ENCODE peak calls at places on chromosomes 7 and 10, in six cellular contexts. D, N, T, U, W and M are unnamed samples.

GRCh38 chr7:135204271-135204872 is 7.0 kb downstream of the WDR91 start:
- DNase-seq in U (no peak), W (peak; percentile 86), T (no peak), N (no peak), D (no peak), M (no peak)

GRCh38 chr7:129122751-129123516 is 21.6 kb upstream of the TSPAN33 start:
- DNase-seq in U (no peak), N (no peak), D (no peak), T (no peak), W (no peak), M (no peak)

GRCh38 chr10:55410415-55410885 is 609.4 kb upstream of the PCDH15 start:
- DNase-seq in D (no peak), W (no peak), N (peak; percentile 76), T (peak; percentile 61), U (no peak), M (no peak)

GRCh38 chr7:64618785-64619456 is 47.0 kb upstream of the ZNF107 start:
- DNase-seq in T (no peak), D (no peak), N (peak; percentile 23), U (no peak), W (peak; percentile 12), M (no peak)

GRCh38 chr7:7719235-7719634 is 828 bp upstream of the RPA3 start:
- DNase-seq in U (no peak), W (peak; percentile 90), N (no peak), T (no peak), D (no peak), M (no peak)

GRCh38 chr10:17029581-17030271 is 99.9 kb downstream of the CUBN start:
- DNase-seq in U (peak; percentile 78), W (peak; percentile 89), N (no peak), D (peak; percentile 93), T (peak; percentile 33), M (no peak)

GRCh38 chr7:7795736-7796135 is 77.3 kb upstream of the RPA3 start:
- DNase-seq in T (no peak), U (no peak), N (no peak), W (peak; percentile 82), D (no peak), M (no peak)

GRCh38 chr7:53904355-53904754 is 637.8 kb upstream of the VSTM2A start:
- DNase-seq in T (no peak), W (no peak), D (no peak), N (no peak), U (no peak), M (no peak)

GRCh38 chr7:65820287-65820950 is 52.5 kb upstream of the VKORC1L1 start:
- DNase-seq in T (peak; percentile 64), W (no peak), U (no peak), D (no peak), N (no peak), M (no peak)

GRCh38 chr7:57220746-57221145 is 88.5 kb upstream of the ZNF479 start:
- DNase-seq in N (no peak), T (no peak), D (no peak), U (no peak), W (no peak), M (no peak)

GRCh38 chr7:102287465-102288146 is 938 bp downstream of the SH2B2 start:
- DNase-seq in D (no peak), T (peak; percentile 80), N (peak; percentile 49), U (no peak), W (no peak), M (no peak)

GRCh38 chr10:131825150-131825907 is 75.5 kb upstream of the PPP2R2D start:
- DNase-seq in N (no peak), T (peak; percentile 58), D (no peak), W (no peak), U (peak; percentile 61), M (no peak)

GRCh38 chr7:46133741-46134140 is 212.7 kb upstream of the IGFBP3 start:
- DNase-seq in D (no peak), W (no peak), T (no peak), U (no peak), N (no peak), M (no peak)

GRCh38 chr7:129781128-129781855 is 169.8 kb downstream of the NRF1 start:
- DNase-seq in T (peak; percentile 86), W (no peak), U (no peak), D (no peak), N (no peak), M (no peak)

GRCh38 chr7:155183655-155184054 is 113.5 kb downstream of the HTR5A start:
- DNase-seq in D (peak; percentile 50), U (no peak), W (no peak), T (peak; percentile 1), N (no peak), M (peak; percentile 54)

GRCh38 chr10:83991986-83992753 is 147.1 kb upstream of the GHITM start:
- DNase-seq in D (no peak), W (no peak), T (peak; percentile 91), N (peak; percentile 62), U (no peak), M (no peak)

GRCh38 chr7:1380821-1381580 is 78.3 kb downstream of the MICALL2 start:
- DNase-seq in D (no peak), U (no peak), W (no peak), T (no peak), N (no peak), M (no peak)

GRCh38 chr7:1380211-1380815 is 79.0 kb downstream of the MICALL2 start:
- DNase-seq in N (no peak), T (no peak), U (no peak), D (no peak), W (no peak), M (no peak)

GRCh38 chr7:1379202-1379601 is 80.1 kb downstream of the MICALL2 start:
- DNase-seq in T (no peak), D (no peak), U (no peak), N (no peak), W (no peak), M (no peak)

GRCh38 chr7:1378610-1379180 is 80.6 kb downstream of the MICALL2 start:
- DNase-seq in U (no peak), N (no peak), D (no peak), T (no peak), W (no peak), M (no peak)

DNA sequence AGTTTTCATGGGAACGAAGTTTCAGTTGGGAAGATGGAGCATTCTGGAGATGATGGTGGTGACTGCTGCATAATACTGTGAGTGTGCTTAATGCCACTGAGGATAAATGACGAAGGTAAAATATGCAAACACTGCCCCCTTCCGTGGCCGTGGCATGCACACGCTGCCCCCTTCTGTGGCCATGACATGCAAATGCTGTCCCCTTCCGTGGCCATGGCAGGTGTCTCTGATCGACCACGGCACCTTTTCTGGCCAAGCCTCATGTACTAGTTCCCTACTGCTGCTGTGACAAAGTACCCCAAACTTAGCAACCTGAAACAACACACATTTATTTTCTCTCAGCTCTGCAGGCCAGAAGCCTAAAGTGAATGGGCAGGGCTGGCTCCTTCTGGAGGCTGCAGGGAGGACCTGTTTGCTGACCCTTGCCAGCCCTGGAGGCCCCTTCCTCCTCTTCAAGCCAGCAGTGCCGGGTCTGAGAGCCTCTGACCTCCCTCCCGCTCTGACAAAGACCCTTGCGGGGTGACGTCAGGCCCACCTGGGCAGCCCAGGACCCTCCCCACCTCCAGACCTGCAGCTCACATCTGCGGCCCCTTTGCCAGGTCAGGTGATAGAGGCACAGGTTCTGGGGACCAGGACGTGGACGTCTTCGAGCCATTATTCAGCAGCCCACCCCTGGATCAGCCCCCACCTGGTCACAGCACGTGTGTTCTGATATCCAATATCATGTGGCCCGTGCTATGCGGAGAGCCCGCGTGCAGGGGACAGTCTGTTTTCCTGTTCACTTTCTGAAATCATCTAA is 82.0 kb downstream of the MICALL2 start:
- DNase-seq in T (no peak), D (no peak), N (no peak), W (no peak), U (no peak), M (no peak)
- TF ChIP-seq CTCF in T (no peak), D (no peak), N (no peak), W (no peak), U (no peak), M (no peak)

DNA sequence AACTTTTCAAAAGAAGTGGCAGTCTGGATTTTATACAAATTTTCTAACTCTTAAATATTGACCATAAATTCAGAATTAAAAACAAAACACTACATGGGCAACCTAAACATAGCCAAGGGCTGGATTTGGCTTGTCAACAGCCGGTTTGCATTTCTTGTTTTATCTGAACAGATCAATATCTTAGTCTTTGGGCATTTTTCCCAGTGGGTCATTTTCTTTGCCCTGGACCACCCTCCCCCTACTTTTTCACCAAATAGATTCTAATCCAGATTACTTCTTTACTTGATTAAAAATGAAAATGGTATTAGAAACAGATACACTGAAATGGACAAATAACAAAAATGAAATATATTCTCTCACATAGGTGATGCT is 189.0 kb downstream of the ANK3 start:
- DNase-seq in D (no peak), U (no peak), W (no peak), N (no peak), T (no peak), M (no peak)
- TF ChIP-seq CTCF in D (no peak), U (no peak), W (no peak), N (no peak), T (no peak), M (no peak)

DNA sequence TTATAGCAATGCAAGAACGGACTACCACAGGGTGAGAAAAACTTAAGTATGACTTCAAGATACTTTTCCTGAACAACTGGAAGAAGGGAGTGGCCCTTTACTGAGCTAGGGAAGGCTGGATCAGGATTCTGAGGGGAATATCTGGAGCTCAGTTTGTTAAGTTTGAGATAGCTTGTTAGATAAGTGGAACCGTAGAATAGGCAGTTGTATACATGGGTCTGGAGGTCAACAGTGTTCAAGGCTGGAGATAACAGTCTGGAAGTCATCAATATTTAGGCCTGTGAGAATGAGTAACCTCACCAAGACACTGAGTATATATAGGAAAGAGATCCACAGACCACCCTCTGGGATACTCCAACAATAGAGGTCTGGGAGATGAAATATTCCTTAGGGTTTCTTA is 7.2 kb downstream of the PLEKHA1 start:
- DNase-seq in U (no peak), D (no peak), N (no peak), W (no peak), T (no peak), M (no peak)
- TF ChIP-seq CTCF in U (no peak), D (no peak), N (no peak), W (no peak), T (no peak), M (no peak)

GRCh38 chr10:120552262-120552661 is 95.2 kb downstream of the PLPP4 start:
- DNase-seq in U (no peak), T (no peak), W (no peak), D (no peak), N (no peak), M (no peak)
- TF ChIP-seq CTCF in U (no peak), T (no peak), W (no peak), D (no peak), N (no peak), M (no peak)

GRCh38 chr10:115909037-115909436 is 364.0 kb downstream of the GFRA1 start:
- DNase-seq in U (no peak), N (no peak), W (no peak), T (no peak), D (no peak), M (no peak)

GRCh38 chr10:115898242-115898641 is 374.8 kb downstream of the GFRA1 start:
- DNase-seq in N (no peak), W (no peak), U (no peak), D (no peak), T (no peak), M (no peak)

GRCh38 chr10:115902596-115902995 is 370.4 kb downstream of the GFRA1 start:
- DNase-seq in T (no peak), N (no peak), D (no peak), W (no peak), U (no peak), M (no peak)

DNA sequence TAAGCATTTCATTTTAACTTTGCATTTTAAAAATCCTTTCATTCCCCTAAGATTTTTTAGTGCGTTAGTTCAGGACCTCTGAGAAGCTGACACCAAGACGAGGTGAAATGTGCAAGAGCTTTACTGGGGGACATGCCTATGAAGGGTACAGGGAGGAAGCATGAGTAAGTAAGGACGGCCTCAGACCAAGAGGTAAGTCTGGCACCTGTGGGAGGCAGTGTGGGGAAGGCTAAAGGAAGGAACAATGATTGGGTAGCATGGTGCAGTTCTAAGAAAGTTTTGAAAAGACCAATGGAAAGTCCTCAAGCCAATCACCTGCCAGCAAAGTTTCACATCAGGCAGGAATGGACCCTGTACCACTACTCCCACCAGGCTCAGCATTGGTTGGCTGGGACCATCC is 369.2 kb downstream of the GFRA1 start:
- DNase-seq in T (no peak), D (no peak), U (no peak), W (no peak), N (no peak), M (no peak)
- TF ChIP-seq CTCF in T (peak; percentile 32), D (no peak), U (no peak), W (no peak), N (no peak), M (no peak)